ENCODE peak calls at places on chromosomes 5 and 9, in four cellular contexts. One of them, this sample, is unnamed.

GRCh38 chr9:107274953-107275422 is 8.1 kb upstream of the RAD23B start:
- DNase-seq in endodermal cell: no peak
- DNase-seq in body of pancreas: peak; percentile 23
- DNase-seq in HCT116: peak; percentile 46
- DNase-seq in this sample: no peak

GRCh38 chr5:159249158-159249557 is 13.9 kb upstream of the UBLCP1 start:
- DNase-seq in HCT116: no peak
- DNase-seq in endodermal cell: no peak
- DNase-seq in body of pancreas: no peak
- DNase-seq in this sample: no peak

GRCh38 chr5:9544502-9545300 is 1.2 kb downstream of the SEMA5A start:
- DNase-seq in HCT116: no peak
- DNase-seq in endodermal cell: peak; percentile 97
- DNase-seq in body of pancreas: peak; percentile 85
- DNase-seq in this sample: peak; percentile 65

GRCh38 chr9:112443200-112443599 is 43.4 kb upstream of the KIAA1958 start:
- DNase-seq in endodermal cell: no peak
- DNase-seq in body of pancreas: peak; percentile 8
- DNase-seq in HCT116: no peak
- DNase-seq in this sample: no peak

GRCh38 chr5:79562351-79563246 is 48.7 kb upstream of the HOMER1 start:
- DNase-seq in endodermal cell: no peak
- DNase-seq in HCT116: no peak
- DNase-seq in body of pancreas: no peak
- DNase-seq in this sample: no peak

GRCh38 chr5:142871880-142872200 is 101.7 kb downstream of the ARHGAP26 start:
- DNase-seq in endodermal cell: no peak
- DNase-seq in body of pancreas: peak; percentile 26
- DNase-seq in HCT116: no peak
- DNase-seq in this sample: no peak

GRCh38 chr9:89731262-89731980 is 126.6 kb downstream of the GADD45G start:
- DNase-seq in endodermal cell: no peak
- DNase-seq in body of pancreas: no peak
- DNase-seq in HCT116: no peak
- DNase-seq in this sample: no peak

GRCh38 chr5:112174959-112175594 is 244.0 kb downstream of the EPB41L4A start:
- DNase-seq in endodermal cell: peak; percentile 65
- DNase-seq in body of pancreas: peak; percentile 40
- DNase-seq in HCT116: peak; percentile 61
- DNase-seq in this sample: peak; percentile 24

GRCh38 chr9:16618524-16618923 is 251.9 kb downstream of the BNC2 start:
- DNase-seq in HCT116: no peak
- DNase-seq in body of pancreas: no peak
- DNase-seq in endodermal cell: no peak
- DNase-seq in this sample: no peak

GRCh38 chr9:81633952-81634421 is 55.4 kb downstream of the TLE1 start:
- DNase-seq in endodermal cell: no peak
- DNase-seq in body of pancreas: no peak
- DNase-seq in HCT116: no peak
- DNase-seq in this sample: no peak

GRCh38 chr5:92637247-92637646 is 943.8 kb downstream of the NR2F1-AS1 start:
- DNase-seq in endodermal cell: no peak
- DNase-seq in body of pancreas: no peak
- DNase-seq in HCT116: no peak
- DNase-seq in this sample: no peak

GRCh38 chr5:31675472-31675871 is 36.5 kb downstream of the PDZD2 start:
- DNase-seq in HCT116: no peak
- DNase-seq in endodermal cell: no peak
- DNase-seq in body of pancreas: no peak
- DNase-seq in this sample: no peak

GRCh38 chr9:111198936-111199335 is 131.1 kb downstream of the OR2K2 start:
- DNase-seq in endodermal cell: no peak
- DNase-seq in body of pancreas: no peak
- DNase-seq in HCT116: no peak
- DNase-seq in this sample: no peak

GRCh38 chr9:112665347-112665746 is 52.6 kb downstream of the INIP start:
- DNase-seq in body of pancreas: peak; percentile 10
- DNase-seq in endodermal cell: no peak
- DNase-seq in HCT116: no peak
- DNase-seq in this sample: no peak

GRCh38 chr5:41349846-41350245 is 136.5 kb upstream of the C6 start:
- DNase-seq in endodermal cell: no peak
- DNase-seq in HCT116: no peak
- DNase-seq in body of pancreas: no peak
- DNase-seq in this sample: no peak

GRCh38 chr9:135552698-135553161 is 6.8 kb downstream of the OBP2A start:
- DNase-seq in endodermal cell: peak; percentile 69
- DNase-seq in HCT116: no peak
- DNase-seq in body of pancreas: no peak
- DNase-seq in this sample: no peak

GRCh38 chr9:106052735-106053134 is 358.4 kb downstream of the TMEM38B start:
- DNase-seq in endodermal cell: no peak
- DNase-seq in body of pancreas: no peak
- DNase-seq in HCT116: no peak
- DNase-seq in this sample: no peak

GRCh38 chr9:117136461-117136860 is 278.4 kb downstream of the ASTN2 start:
- DNase-seq in HCT116: no peak
- DNase-seq in body of pancreas: no peak
- DNase-seq in endodermal cell: no peak
- DNase-seq in this sample: no peak

GRCh38 chr9:106916491-106917235 is 53.7 kb downstream of the ZNF462 start:
- DNase-seq in HCT116: peak; percentile 80
- DNase-seq in body of pancreas: peak; percentile 52
- DNase-seq in endodermal cell: no peak
- DNase-seq in this sample: no peak

GRCh38 chr9:6147847-6148246 is 67.8 kb upstream of the IL33 start:
- DNase-seq in endodermal cell: no peak
- DNase-seq in HCT116: no peak
- DNase-seq in body of pancreas: no peak
- DNase-seq in this sample: no peak

GRCh38 chr5:174708466-174709207 is 15.7 kb upstream of the MSX2 start:
- DNase-seq in body of pancreas: no peak
- DNase-seq in endodermal cell: no peak
- DNase-seq in HCT116: no peak
- DNase-seq in this sample: no peak

GRCh38 chr9:121559183-121559582 is 59.5 kb upstream of the GGTA1 start:
- DNase-seq in HCT116: no peak
- DNase-seq in endodermal cell: no peak
- DNase-seq in body of pancreas: no peak
- DNase-seq in this sample: no peak

GRCh38 chr9:113580041-113580953 is 116.8 kb downstream of the RGS3 start:
- DNase-seq in endodermal cell: no peak
- DNase-seq in HCT116: no peak
- DNase-seq in body of pancreas: peak; percentile 97
- DNase-seq in this sample: peak; percentile 88

GRCh38 chr5:68587181-68587580 is 371.6 kb downstream of the PIK3R1 start:
- DNase-seq in endodermal cell: no peak
- DNase-seq in body of pancreas: no peak
- DNase-seq in HCT116: no peak
- DNase-seq in this sample: no peak

GRCh38 chr5:153901449-153901848 is 137.3 kb downstream of the FAM114A2 start:
- DNase-seq in endodermal cell: no peak
- DNase-seq in HCT116: no peak
- DNase-seq in body of pancreas: no peak
- DNase-seq in this sample: no peak

GRCh38 chr5:65923339-65923738 is 3.0 kb upstream of the ERBIN start:
- DNase-seq in body of pancreas: no peak
- DNase-seq in HCT116: peak; percentile 52
- DNase-seq in endodermal cell: no peak
- DNase-seq in this sample: no peak

GRCh38 chr9:87229127-87229526 is 268.5 kb upstream of the DAPK1 start:
- DNase-seq in body of pancreas: no peak
- DNase-seq in HCT116: no peak
- DNase-seq in endodermal cell: no peak
- DNase-seq in this sample: no peak

GRCh38 chr5:168307925-168308584 is 16.6 kb downstream of the WWC1 start:
- DNase-seq in body of pancreas: no peak
- DNase-seq in endodermal cell: no peak
- DNase-seq in HCT116: no peak
- DNase-seq in this sample: no peak

GRCh38 chr5:171984748-171985419 is 21.6 kb downstream of the FBXW11 start:
- DNase-seq in endodermal cell: no peak
- DNase-seq in body of pancreas: no peak
- DNase-seq in HCT116: no peak
- DNase-seq in this sample: no peak

GRCh38 chr5:112533315-112533867 is 114.3 kb upstream of the EPB41L4A start:
- DNase-seq in HCT116: peak; percentile 21
- DNase-seq in body of pancreas: peak; percentile 59
- DNase-seq in endodermal cell: peak; percentile 82
- DNase-seq in this sample: no peak

GRCh38 chr5:94793113-94793815 is 174.8 kb downstream of the SLF1 start:
- DNase-seq in body of pancreas: no peak
- DNase-seq in endodermal cell: no peak
- DNase-seq in HCT116: no peak
- DNase-seq in this sample: no peak

GRCh38 chr5:100188778-100189177 is 346.4 kb upstream of the FAM174A start:
- DNase-seq in body of pancreas: no peak
- DNase-seq in endodermal cell: no peak
- DNase-seq in HCT116: no peak
- DNase-seq in this sample: no peak

GRCh38 chr5:122805481-122805880 is 30.6 kb downstream of the SNX2 start:
- DNase-seq in endodermal cell: no peak
- DNase-seq in body of pancreas: no peak
- DNase-seq in HCT116: no peak
- DNase-seq in this sample: no peak

GRCh38 chr9:89154651-89155336 is 23.8 kb downstream of the SHC3 start:
- DNase-seq in HCT116: peak; percentile 51
- DNase-seq in body of pancreas: no peak
- DNase-seq in endodermal cell: no peak
- DNase-seq in this sample: no peak

GRCh38 chr9:77838986-77839385 is 190.9 kb upstream of the GNA14 start:
- DNase-seq in HCT116: no peak
- DNase-seq in endodermal cell: no peak
- DNase-seq in body of pancreas: no peak
- DNase-seq in this sample: no peak
- H3K27ac ChIP-seq in HCT116: no peak overlapping the region
- H3K27ac ChIP-seq in endodermal cell: no peak overlapping the region
- H3K27ac ChIP-seq in body of pancreas: no peak overlapping the region
- H3K27ac ChIP-seq in this sample: no peak overlapping the region

DNA sequence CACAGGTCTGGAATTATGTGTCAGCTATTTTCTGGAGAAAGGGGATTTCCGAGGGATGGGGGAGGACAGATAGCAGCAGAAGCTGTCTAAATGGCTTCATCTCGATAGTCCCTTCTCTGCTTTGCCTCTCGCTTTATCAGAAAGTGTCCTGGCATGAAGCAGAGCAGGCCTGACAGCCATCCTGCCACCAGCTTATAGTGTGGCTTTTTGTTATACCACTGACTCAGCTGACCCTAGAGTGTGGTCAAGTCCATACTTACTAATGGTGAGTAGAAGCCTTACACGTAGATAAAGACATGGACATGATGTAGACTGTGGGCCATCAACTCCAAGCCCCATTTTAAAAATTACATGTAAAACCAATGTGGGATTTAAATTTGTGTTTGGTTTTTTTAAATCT is 50.0 kb downstream of the RCL1 start:
- DNase-seq in endodermal cell: no peak
- DNase-seq in HCT116: no peak
- DNase-seq in body of pancreas: no peak
- DNase-seq in this sample: no peak
- H3K36me3 ChIP-seq in endodermal cell: peaks cover 31% of the 10 kb centered on the region
- H3K36me3 ChIP-seq in HCT116: peaks cover 14% of the 10 kb centered on the region
- H3K36me3 ChIP-seq in body of pancreas: peaks cover 6% of the 10 kb centered on the region
- H3K36me3 ChIP-seq in this sample: peaks cover 45% of the 10 kb centered on the region

DNA sequence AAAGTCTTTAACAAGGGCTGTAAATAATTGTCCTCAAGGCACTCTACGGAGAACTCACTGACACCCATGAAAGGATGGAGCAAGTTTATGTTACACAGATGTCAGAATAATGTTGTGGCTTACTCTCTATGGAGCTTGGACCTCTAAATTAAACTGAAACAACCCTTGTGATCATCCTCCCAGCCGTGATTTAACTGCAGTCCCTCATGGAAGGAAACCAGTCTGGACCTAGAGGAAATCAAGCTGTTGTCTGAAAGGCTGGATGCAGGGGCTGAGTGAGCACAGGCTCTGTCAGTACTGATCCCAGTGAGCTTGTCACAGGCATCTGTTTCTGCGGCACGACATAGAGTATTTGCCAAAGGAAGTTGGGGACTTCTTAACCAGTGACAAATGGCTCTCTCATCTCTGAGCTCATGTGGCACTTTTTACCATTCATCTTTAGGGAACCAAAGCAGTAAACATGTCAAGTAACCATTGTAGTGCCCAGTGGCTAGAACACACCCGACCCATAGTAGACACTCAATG is 282.9 kb upstream of the MAP3K1 start:
- DNase-seq in body of pancreas: no peak
- DNase-seq in endodermal cell: no peak
- DNase-seq in HCT116: no peak
- DNase-seq in this sample: no peak
- H3K27ac ChIP-seq in body of pancreas: no peak overlapping the region
- H3K27ac ChIP-seq in endodermal cell: no peak overlapping the region
- H3K27ac ChIP-seq in HCT116: no peak overlapping the region
- H3K27ac ChIP-seq in this sample: no peak overlapping the region

GRCh38 chr5:155252717-155253116 is 239.2 kb downstream of the KIF4B start:
- DNase-seq in body of pancreas: no peak
- DNase-seq in HCT116: no peak
- DNase-seq in endodermal cell: peak; percentile 1
- DNase-seq in this sample: no peak
- H3K36me3 ChIP-seq in body of pancreas: no peaks in the 10 kb centered on the region
- H3K36me3 ChIP-seq in HCT116: no peaks in the 10 kb centered on the region
- H3K36me3 ChIP-seq in endodermal cell: no peaks in the 10 kb centered on the region
- H3K36me3 ChIP-seq in this sample: no peaks in the 10 kb centered on the region

GRCh38 chr5:75335486-75335885 is 1.5 kb upstream of the HMGCR start:
- DNase-seq in HCT116: no peak
- DNase-seq in body of pancreas: no peak
- DNase-seq in endodermal cell: no peak
- DNase-seq in this sample: no peak
- H3K27ac ChIP-seq in HCT116: peak overlapping the region; percentile 88
- H3K27ac ChIP-seq in body of pancreas: no peak overlapping the region
- H3K27ac ChIP-seq in endodermal cell: no peak overlapping the region
- H3K27ac ChIP-seq in this sample: no peak overlapping the region

GRCh38 chr5:135377751-135378680 is 21.0 kb downstream of the MACROH2A1 start:
- DNase-seq in endodermal cell: no peak
- DNase-seq in body of pancreas: no peak
- DNase-seq in HCT116: no peak
- DNase-seq in this sample: no peak
- H3K36me3 ChIP-seq in endodermal cell: peaks cover 97% of the 10 kb centered on the region
- H3K36me3 ChIP-seq in body of pancreas: no peaks in the 10 kb centered on the region
- H3K36me3 ChIP-seq in HCT116: peaks cover 38% of the 10 kb centered on the region
- H3K36me3 ChIP-seq in this sample: peaks cover 20% of the 10 kb centered on the region

DNA sequence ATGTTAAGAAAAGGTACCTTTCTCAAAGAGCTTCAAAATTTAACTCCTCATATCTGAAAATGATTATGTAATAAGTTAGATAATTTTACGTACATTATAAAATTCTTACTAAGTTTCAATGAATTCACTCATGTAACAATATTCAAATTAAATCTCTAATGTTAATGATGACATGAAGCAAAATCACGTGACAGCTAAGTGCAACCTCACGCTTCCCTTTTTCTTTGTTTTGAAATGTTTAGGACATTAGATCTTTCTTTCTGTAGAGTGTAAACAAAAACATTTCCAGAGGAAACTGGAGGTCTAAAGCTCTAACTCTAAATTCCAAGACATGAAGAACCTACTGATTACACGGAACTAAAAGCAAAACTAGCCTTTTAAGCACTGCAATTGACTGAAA is 227.3 kb upstream of the TBCA start:
- DNase-seq in body of pancreas: no peak
- DNase-seq in endodermal cell: no peak
- DNase-seq in HCT116: no peak
- DNase-seq in this sample: no peak
- H3K27ac ChIP-seq in body of pancreas: no peak overlapping the region
- H3K27ac ChIP-seq in endodermal cell: no peak overlapping the region
- H3K27ac ChIP-seq in HCT116: no peak overlapping the region
- H3K27ac ChIP-seq in this sample: no peak overlapping the region